ENCODE peak calls at places on chromosomes 13 and 19, in eight cellular contexts. V is tibial artery, L is HL-60, S is cardiac fibroblast, H is brain microvascular endothelial cell, Y is pancreas, Q is SK-N-SH, E is neuronal stem cell. N is an unnamed sample.

GRCh38 chr13:21683034-21683733 is 12.3 kb downstream of the FGF9 start:
- DNase-seq in Q (no peak), V (no peak), Y (no peak), L (no peak), E (no peak), H (peak; percentile 29), S (no peak), N (no peak)

GRCh38 chr19:21130097-21130775 is 11.6 kb upstream of the ZNF431 start:
- DNase-seq in S (no peak), V (no peak), L (no peak), Y (no peak), E (no peak), H (no peak), Q (no peak), N (no peak)

GRCh38 chr13:51673165-51673564 is 88.9 kb downstream of the WDFY2 start:
- DNase-seq in V (no peak), H (no peak), L (no peak), E (no peak), Q (no peak), S (peak; percentile 52), Y (no peak), N (no peak)

GRCh38 chr19:45640849-45641273 is 1.7 kb upstream of the EML2 start:
- DNase-seq in L (no peak), E (no peak), Y (no peak), S (no peak), H (no peak), Q (no peak), V (no peak), N (peak; percentile 63)

GRCh38 chr19:9735986-9736385 is 32.6 kb downstream of the ZNF846 start:
- DNase-seq in S (no peak), H (no peak), L (no peak), Y (no peak), V (no peak), E (no peak), Q (no peak), N (no peak)

GRCh38 chr19:53903055-53903680 is 5.9 kb upstream of the CACNG7 start:
- DNase-seq in Y (no peak), V (no peak), L (no peak), H (no peak), S (peak; percentile 48), Q (no peak), E (peak; percentile 84), N (no peak)

GRCh38 chr13:46165485-46166220 is 16.3 kb downstream of the LCP1 start:
- DNase-seq in E (no peak), Q (no peak), L (no peak), V (no peak), S (no peak), Y (no peak), H (peak; percentile 48), N (no peak)

GRCh38 chr19:10871711-10872550 is 578 bp downstream of the CARM1 start:
- DNase-seq in V (peak; percentile 80), E (no peak), H (no peak), Q (peak; percentile 74), L (no peak), Y (peak; percentile 88), S (peak; percentile 20), N (peak; percentile 69)

GRCh38 chr19:27972291-27973040 is 1240.5 kb downstream of the UQCRFS1 start:
- DNase-seq in V (no peak), E (no peak), L (no peak), S (peak; percentile 7), Y (no peak), Q (no peak), H (peak; percentile 45), N (no peak)

GRCh38 chr19:12952488-12953455 is 4.3 kb downstream of the GADD45GIP1 start:
- DNase-seq in V (no peak), Y (no peak), H (peak; percentile 82), Q (peak; percentile 79), E (no peak), S (peak; percentile 89), L (no peak), N (no peak)

GRCh38 chr13:106690779-106691178 is 122.8 kb upstream of the ARGLU1 start:
- DNase-seq in E (no peak), H (no peak), L (no peak), Q (no peak), S (no peak), V (no peak), Y (no peak), N (no peak)

GRCh38 chr19:3358392-3358918 is 7.9 kb upstream of the NFIC start:
- DNase-seq in L (no peak), S (no peak), V (no peak), Y (no peak), E (no peak), H (no peak), Q (peak; percentile 74), N (no peak)
- H3K4me3 ChIP-seq in L (peak overlapping the region; percentile 64), S (peak overlapping the region; percentile 57), V (peak overlapping the region; percentile 100), Y (peak overlapping the region; percentile 92), E (no peak overlapping the region), H (peak overlapping the region; percentile 71), Q (peak overlapping the region; percentile 71), N (peak overlapping the region; percentile 99)

GRCh38 chr13:95643471-95643813 is 1.1 kb downstream of the DZIP1 start:
- DNase-seq in H (peak; percentile 27), E (peak; percentile 18), Y (no peak), V (no peak), L (no peak), Q (peak; percentile 57), S (peak; percentile 47), N (no peak)
- H3K4me3 ChIP-seq in H (peak overlapping the region; percentile 76), E (peak overlapping the region; percentile 91), Y (peak overlapping the region; percentile 64), V (peak overlapping the region; percentile 70), L (no peak overlapping the region), Q (peak overlapping the region; percentile 79), S (peak overlapping the region; percentile 75), N (peak overlapping the region; percentile 28)

DNA sequence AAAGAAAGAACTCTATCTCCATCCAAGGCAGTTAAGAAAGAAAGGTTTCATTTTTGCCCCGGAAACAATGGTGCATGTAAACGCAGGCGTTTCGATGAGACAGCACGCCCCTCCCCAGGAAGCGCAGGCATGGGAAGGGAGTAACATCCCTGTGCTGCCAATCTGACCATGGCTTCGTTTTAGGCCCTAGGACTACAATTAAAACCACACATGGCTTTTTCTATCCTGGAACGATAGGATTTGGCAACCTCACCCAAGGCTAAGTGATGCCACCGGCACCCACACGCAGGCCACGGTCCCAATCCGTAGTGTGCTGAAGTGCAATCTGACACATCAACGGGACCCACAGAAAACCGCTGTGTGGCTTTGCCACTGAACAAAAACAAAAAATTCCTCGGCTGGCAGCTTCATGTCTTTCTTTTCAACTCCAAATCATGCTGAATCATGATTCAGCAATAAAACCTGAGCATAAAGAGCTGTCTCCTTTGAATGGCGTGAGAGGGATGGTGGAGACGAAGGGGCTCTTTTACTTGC is 24.2 kb downstream of the RANBP3 start:
- DNase-seq in V (no peak), Q (no peak), Y (no peak), S (no peak), E (no peak), H (peak; percentile 32), L (no peak), N (no peak)
- H3K4me3 ChIP-seq in V (no peak overlapping the region), Q (no peak overlapping the region), Y (no peak overlapping the region), S (no peak overlapping the region), E (no peak overlapping the region), H (no peak overlapping the region), L (no peak overlapping the region), N (no peak overlapping the region)

DNA sequence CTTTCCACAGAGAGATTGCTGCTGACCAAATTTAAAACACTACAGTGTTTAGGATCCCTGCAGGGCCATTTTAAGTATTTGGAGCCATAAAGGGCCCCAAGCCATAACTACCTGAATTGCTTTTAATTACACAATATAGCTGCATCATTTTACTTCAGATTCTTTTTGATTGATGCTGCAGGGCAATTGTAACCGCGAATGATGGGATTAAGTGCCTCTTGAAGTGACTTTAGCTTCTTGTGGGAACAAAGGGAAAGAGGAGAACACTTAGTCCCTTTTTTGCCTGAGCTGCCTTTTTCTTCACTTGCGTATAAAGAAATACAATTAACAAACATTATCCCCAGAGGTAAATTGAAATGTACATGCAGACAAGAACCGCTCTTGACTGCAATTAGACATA is 228.5 kb downstream of the ZIC5 start:
- DNase-seq in V (no peak), E (no peak), Y (no peak), L (no peak), S (no peak), H (no peak), Q (no peak), N (no peak)
- H3K4me3 ChIP-seq in V (no peak overlapping the region), E (no peak overlapping the region), Y (no peak overlapping the region), L (no peak overlapping the region), S (no peak overlapping the region), H (no peak overlapping the region), Q (no peak overlapping the region), N (no peak overlapping the region)

GRCh38 chr19:40798223-40798996 is 581 bp upstream of the EGLN2 start:
- DNase-seq in Q (peak; percentile 77), E (peak; percentile 100), Y (peak; percentile 100), H (peak; percentile 100), L (peak; percentile 98), V (peak; percentile 100), S (peak; percentile 100), N (peak; percentile 100)

GRCh38 chr19:40800339-40800996 is 1.5 kb downstream of the EGLN2 start:
- DNase-seq in S (no peak), E (no peak), H (no peak), Q (no peak), L (no peak), V (no peak), Y (peak; percentile 81), N (no peak)

GRCh38 chr19:40800997-40801377 is 2.0 kb downstream of the EGLN2 start:
- DNase-seq in Y (peak; percentile 78), H (no peak), Q (no peak), E (no peak), S (no peak), L (no peak), V (no peak), N (no peak)

GRCh38 chr19:40798997-40799557 is at the start of gene EGLN2:
- DNase-seq in Y (no peak), Q (peak; percentile 98), S (no peak), L (no peak), E (no peak), V (no peak), H (no peak), N (no peak)

GRCh38 chr19:40799558-40800338 is 757 bp downstream of the EGLN2 start:
- DNase-seq in S (peak; percentile 59), H (no peak), Q (peak; percentile 69), E (no peak), V (no peak), L (no peak), Y (peak; percentile 87), N (peak; percentile 69)
- H3K4me3 ChIP-seq in S (peak overlapping the region; percentile 91), H (peak overlapping the region; percentile 84), Q (peak overlapping the region; percentile 71), E (peak overlapping the region; percentile 98), V (peak overlapping the region; percentile 97), L (peak overlapping the region; percentile 90), Y (peak overlapping the region; percentile 91), N (peak overlapping the region; percentile 98)

GRCh38 chr19:35966771-35967170 is 28.2 kb upstream of the SDHAF1 start:
- DNase-seq in Y (no peak), E (no peak), S (no peak), L (no peak), H (no peak), Q (no peak), V (no peak), N (no peak)
- H3K4me3 ChIP-seq in Y (no peak overlapping the region), E (peak overlapping the region; percentile 29), S (no peak overlapping the region), L (no peak overlapping the region), H (no peak overlapping the region), Q (no peak overlapping the region), V (no peak overlapping the region), N (no peak overlapping the region)

N was measured in Peyer's patch.